ENCODE peak calls at places on chromosomes 7 and 10, in seven cellular contexts. U is lower leg skin, N is amygdala, F is EL, P is GM18507, W is HAP-1, K is NCI-H1694 treated with DMSO at 0.1 percent for 48 hours. V is an unnamed sample.

GRCh38 chr7:139669106-139670061 is 108.4 kb downstream of the HIPK2 start:
- DNase-seq in W (no peak), N (no peak), F (no peak), K (no peak), P (no peak), U (peak), V (no peak)

GRCh38 chr7:52586704-52587103 is 448.7 kb upstream of the POM121L12 start:
- DNase-seq in K (no peak), U (no peak), P (no peak), W (no peak), F (no peak), N (no peak), V (no peak)

GRCh38 chr7:56287429-56288138 is 171.4 kb upstream of the NUPR2 start:
- DNase-seq in K (no peak), F (no peak), N (peak), P (no peak), U (no peak), W (no peak), V (no peak)

GRCh38 chr10:80204193-80204714 is 1.1 kb downstream of the ANXA11 start:
- DNase-seq in U (no peak), F (peak), P (no peak), K (no peak), N (no peak), W (peak), V (no peak)

GRCh38 chr10:95360122-95360715 is 69.4 kb upstream of the PDLIM1 start:
- DNase-seq in P (no peak), N (no peak), K (no peak), U (no peak), F (peak), W (peak), V (no peak)

GRCh38 chr7:27154901-27155815 is 1.3 kb downstream of the HOXA7 start:
- DNase-seq in P (no peak), K (no peak), W (peak), F (no peak), U (peak), N (no peak), V (no peak)

GRCh38 chr10:109851595-109851994 is 71.7 kb downstream of the XPNPEP1 start:
- DNase-seq in N (no peak), K (no peak), W (no peak), F (no peak), U (no peak), P (no peak), V (no peak)

GRCh38 chr7:131692131-131692960 is 135.9 kb upstream of the PODXL start:
- DNase-seq in W (peak), U (peak), K (peak), P (no peak), F (peak), N (peak), V (peak)

GRCh38 chr10:50545846-50546245 is 77.9 kb downstream of the SGMS1 start:
- DNase-seq in W (no peak), P (no peak), U (no peak), N (no peak), K (no peak), F (no peak), V (no peak)

GRCh38 chr7:18475488-18475887 is 20.1 kb upstream of the HDAC9 start:
- DNase-seq in F (no peak), N (no peak), K (no peak), U (no peak), W (no peak), P (no peak), V (no peak)

GRCh38 chr10:10141983-10142382 is 875.7 kb upstream of the CELF2 start:
- DNase-seq in F (no peak), W (no peak), P (no peak), K (no peak), N (no peak), U (no peak), V (no peak)

GRCh38 chr10:104067525-104067924 is 18.2 kb downstream of the COL17A1 start:
- DNase-seq in F (no peak), N (no peak), P (no peak), W (peak), U (no peak), K (no peak), V (no peak)

GRCh38 chr7:3957735-3958491 is 656.9 kb downstream of the SDK1 start:
- DNase-seq in F (no peak), P (peak), W (no peak), N (no peak), K (no peak), U (no peak), V (no peak)

GRCh38 chr10:104300002-104300735 is 31.2 kb downstream of the GSTO2 start:
- DNase-seq in F (peak), K (no peak), U (peak), W (no peak), P (no peak), N (no peak), V (no peak)

GRCh38 chr7:7201583-7202374 is 19.4 kb downstream of the C1GALT1 start:
- DNase-seq in P (peak), N (no peak), W (peak), U (no peak), F (no peak), K (no peak), V (peak)

GRCh38 chr7:73434701-73435069 is 1.1 kb downstream of the FZD9 start:
- DNase-seq in P (no peak), K (no peak), F (no peak), U (no peak), W (no peak), N (no peak), V (no peak)

GRCh38 chr10:338176-339037 is 203.2 kb downstream of the ZMYND11 start:
- DNase-seq in W (no peak), N (no peak), F (no peak), U (peak), K (peak), P (no peak), V (no peak)

GRCh38 chr7:128361463-128362441 is at the start of gene PRRT4:
- DNase-seq in N (peak), P (no peak), W (peak), U (no peak), K (peak), F (peak), V (peak)